ENCODE peak calls at places on chromosomes 11 and 22, in five cellular contexts. C is foreskin fibroblast, M is esophagus squamous epithelium, W is GM23338, X is pancreas. K is an unnamed sample.

GRCh38 chr11:45927684-45928413 is 5.4 kb downstream of the LARGE2 start:
- DNase-seq in W (no peak), X (peak; percentile 9), M (no peak), C (no peak), K (no peak)

GRCh38 chr11:95512177-95512576 is 277.4 kb downstream of the FAM76B start:
- DNase-seq in C (peak; percentile 93), X (peak; percentile 8), W (no peak), M (no peak), K (peak; percentile 91)

GRCh38 chr22:28711820-28712777 is 29.5 kb downstream of the CHEK2 start:
- DNase-seq in W (no peak), X (no peak), M (no peak), C (peak; percentile 95), K (peak; percentile 95)

GRCh38 chr11:126060651-126061220 is 1.9 kb downstream of the CDON start:
- DNase-seq in M (no peak), X (no peak), C (no peak), W (no peak), K (no peak)

GRCh38 chr22:33116846-33117547 is 58.8 kb upstream of the SYN3 start:
- DNase-seq in X (no peak), W (no peak), C (no peak), M (no peak), K (no peak)

GRCh38 chr22:19002684-19003038 is 66.6 kb upstream of the PRODH start:
- DNase-seq in M (no peak), X (no peak), C (no peak), W (no peak), K (no peak)

GRCh38 chr11:46102843-46103242 is 18.4 kb downstream of the PHF21A start:
- DNase-seq in C (no peak), X (no peak), M (no peak), W (no peak), K (no peak)

GRCh38 chr11:92685049-92685448 is 284.4 kb upstream of the MTNR1B start:
- DNase-seq in M (no peak), W (no peak), X (no peak), C (no peak), K (no peak)

GRCh38 chr22:24145446-24146189 is 35.7 kb upstream of the SUSD2 start:
- DNase-seq in W (no peak), X (no peak), C (no peak), M (no peak), K (no peak)

GRCh38 chr11:86182976-86183584 is 61.5 kb upstream of the EED start:
- DNase-seq in X (no peak), W (no peak), C (no peak), M (no peak), K (no peak)

GRCh38 chr22:48511781-48512327 is 1315.8 kb downstream of the BRD1 start:
- DNase-seq in W (no peak), C (no peak), X (no peak), M (no peak), K (no peak)

GRCh38 chr11:93559681-93560080 is 16.5 kb upstream of the SMCO4 start:
- DNase-seq in M (no peak), W (no peak), C (no peak), X (no peak), K (no peak)

GRCh38 chr22:21568207-21569075 is 927 bp downstream of the UBE2L3 start:
- DNase-seq in C (peak; percentile 55), M (no peak), W (peak; percentile 50), X (peak; percentile 37), K (no peak)

GRCh38 chr11:3074912-3075589 is 17.8 kb upstream of the CARS1 start:
- DNase-seq in C (no peak), X (peak; percentile 93), M (no peak), W (no peak), K (no peak)

GRCh38 chr11:110345756-110346155 is 49.3 kb upstream of the RDX start:
- DNase-seq in X (no peak), W (no peak), C (no peak), M (no peak), K (no peak)

GRCh38 chr22:40200795-40201194 is 23.1 kb downstream of the TNRC6B start:
- DNase-seq in C (no peak), W (no peak), X (no peak), M (no peak), K (no peak)

GRCh38 chr22:22893891-22894739 is 6.5 kb downstream of the IGLL5 start:
- DNase-seq in C (no peak), M (no peak), X (no peak), W (peak; percentile 10), K (no peak)

GRCh38 chr11:63521896-63522295 is 14.7 kb upstream of the PLAAT4 start:
- DNase-seq in X (no peak), C (no peak), W (no peak), M (no peak), K (no peak)

GRCh38 chr11:123272565-123272964 is 77.5 kb upstream of the CLMP start:
- DNase-seq in X (no peak), W (no peak), C (no peak), M (no peak), K (no peak)

GRCh38 chr11:120908521-120909181 is 115.3 kb upstream of the TBCEL start:
- DNase-seq in W (no peak), C (no peak), M (no peak), X (no peak), K (no peak)

GRCh38 chr11:43952401-43953342 is 10.2 kb downstream of the C11orf96 start:
- DNase-seq in X (no peak), M (no peak), W (no peak), C (no peak), K (no peak)

GRCh38 chr11:130213143-130213978 is 53.8 kb downstream of the ST14 start:
- DNase-seq in X (peak; percentile 70), W (peak; percentile 78), C (peak; percentile 62), M (no peak), K (no peak)

GRCh38 chr11:110990316-110990715 is 255.2 kb upstream of the POU2AF2 start:
- DNase-seq in C (no peak), X (no peak), M (no peak), W (no peak), K (no peak)

GRCh38 chr22:46812786-46813185 is 50.3 kb downstream of the TBC1D22A start:
- DNase-seq in M (no peak), X (no peak), W (no peak), C (no peak), K (no peak)

GRCh38 chr11:59175104-59175503 is 3.2 kb downstream of the DTX4 start:
- DNase-seq in X (no peak), M (no peak), C (no peak), W (no peak), K (no peak)

GRCh38 chr22:32073823-32074380 is 30.8 kb downstream of the SLC5A1 start:
- DNase-seq in W (no peak), C (no peak), M (no peak), X (no peak), K (no peak)

GRCh38 chr11:3195251-3196160 is 23.1 kb downstream of the MRGPRG start:
- DNase-seq in X (peak; percentile 13), C (peak; percentile 54), W (peak; percentile 49), M (no peak), K (no peak)

GRCh38 chr11:112961751-112962747 is 829 bp downstream of the NCAM1 start:
- DNase-seq in M (no peak), X (peak; percentile 7), C (peak; percentile 21), W (peak; percentile 49), K (no peak)

GRCh38 chr11:117604349-117604995 is 192.5 kb downstream of the DSCAML1 start:
- DNase-seq in M (no peak), W (no peak), X (no peak), C (peak; percentile 49), K (no peak)

GRCh38 chr11:99693941-99694492 is 673.3 kb downstream of the CNTN5 start:
- DNase-seq in X (no peak), M (no peak), W (no peak), C (no peak), K (no peak)

GRCh38 chr11:4074266-4074665 is 20.3 kb upstream of the RRM1 start:
- DNase-seq in C (no peak), X (no peak), M (no peak), W (no peak), K (no peak)

GRCh38 chr22:33126881-33127280 is 68.7 kb upstream of the SYN3 start:
- DNase-seq in W (peak; percentile 75), X (no peak), C (no peak), M (no peak), K (no peak)

GRCh38 chr11:111778047-111778558 is 11.9 kb upstream of the PPP2R1B start:
- DNase-seq in M (no peak), X (no peak), C (no peak), W (no peak), K (no peak)

DNA sequence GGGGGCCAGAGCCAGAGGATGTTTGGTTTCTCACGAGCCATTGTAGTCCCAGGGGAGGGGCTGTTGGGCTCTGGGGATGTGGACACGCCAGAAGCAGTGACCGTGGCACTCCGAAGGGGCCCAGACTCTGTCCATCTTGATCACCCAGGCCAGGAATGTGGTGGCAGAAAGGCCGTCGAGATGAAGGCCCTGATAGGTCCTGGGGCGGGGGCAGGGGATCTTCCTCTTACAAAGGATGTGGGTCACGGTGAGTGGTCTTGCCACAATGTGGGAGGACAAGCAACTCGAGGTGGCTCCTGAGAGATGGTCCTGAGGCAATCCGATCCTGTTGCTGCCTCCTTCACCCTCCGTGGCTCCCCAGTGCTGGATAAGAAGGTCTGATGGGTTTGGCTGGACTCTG is 17.5 kb upstream of the FGF4 start:
- DNase-seq in X (no peak), M (no peak), W (no peak), C (no peak), K (no peak)
- TF ChIP-seq CTCF in X (no peak), M (no peak), W (no peak), C (no peak), K (no peak)

DNA sequence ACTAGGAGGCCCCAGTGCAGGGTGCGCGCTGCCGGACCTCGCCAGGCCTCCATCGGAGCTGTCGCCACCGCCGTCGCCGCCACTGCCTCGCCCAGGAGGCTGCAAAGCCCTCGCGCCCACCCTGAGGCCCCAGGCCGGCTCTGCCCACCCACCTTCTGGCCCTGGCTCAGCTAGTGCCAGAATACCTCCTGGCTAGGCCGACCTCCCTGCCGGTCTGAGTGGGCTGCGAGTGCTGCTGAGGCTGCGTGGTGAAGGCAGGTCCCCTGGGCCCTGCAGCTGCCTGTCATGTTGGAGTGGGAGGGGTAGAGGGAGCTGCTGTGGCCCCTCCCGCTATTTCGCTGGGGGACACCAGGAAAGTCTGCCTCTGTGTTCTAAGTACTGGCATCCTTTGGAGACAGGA is 34.1 kb downstream of the LRRC10B start:
- DNase-seq in C (no peak), X (no peak), W (no peak), M (no peak), K (no peak)
- H3K4me3 ChIP-seq in C (no peak overlapping the region), X (no peak overlapping the region), W (no peak overlapping the region), M (no peak overlapping the region), K (no peak overlapping the region)

GRCh38 chr11:73387594-73388021 is 11.4 kb downstream of the RELT start:
- DNase-seq in C (no peak), W (peak; percentile 37), X (no peak), M (no peak), K (no peak)
- TF ChIP-seq CTCF in C (no peak), W (no peak), X (no peak), M (no peak), K (no peak)

GRCh38 chr11:105229257-105229656 is 89.7 kb upstream of the CARD18 start:
- DNase-seq in W (no peak), C (peak; percentile 84), M (no peak), X (no peak), K (peak; percentile 53)
- H3K4me3 ChIP-seq in W (no peak overlapping the region), C (no peak overlapping the region), M (no peak overlapping the region), X (no peak overlapping the region), K (no peak overlapping the region)

K was measured in AG09309.